ENCODE peak calls at places on chromosomes 11 and 22, in nine cellular contexts. A is non-pigmented ciliary epithelial cell; X is iris pigment epithelial cell; H is CD8-positive, alpha-beta T cell; D is PC-3; U is NCI-H1105 treated with DMSO at 0.1 percent for 48 hours; Q is NCI-H69; P is ureter; C is pancreas. L is an unnamed sample.

GRCh38 chr11:117097567-117098268 is 510 bp downstream of the SIK3 start:
- DNase-seq in A (no peak), X (no peak), H (peak), D (peak), U (peak), Q (peak), P (peak), C (peak), L (peak)

GRCh38 chr11:95827661-95828060 is 37.4 kb downstream of the CEP57 start:
- DNase-seq in A (no peak), X (peak), H (no peak), D (no peak), U (no peak), Q (no peak), P (no peak), C (no peak), L (no peak)

GRCh38 chr22:27888310-27888709 is 30.7 kb downstream of the PITPNB start:
- DNase-seq in A (no peak), X (no peak), H (no peak), D (no peak), U (no peak), Q (no peak), P (no peak), C (no peak), L (no peak)

GRCh38 chr11:28547395-28547794 is 439.2 kb downstream of the METTL15 start:
- DNase-seq in A (no peak), X (no peak), H (no peak), D (no peak), U (no peak), Q (peak), P (no peak), C (no peak), L (no peak)

GRCh38 chr22:43180670-43181069 is 6.3 kb downstream of the TTLL12 start:
- DNase-seq in A (no peak), X (no peak), H (no peak), D (no peak), U (no peak), Q (no peak), P (no peak), C (no peak), L (no peak)

GRCh38 chr11:35619754-35620640 is 1.7 kb downstream of the FJX1 start:
- DNase-seq in A (no peak), X (peak), H (no peak), D (peak), U (peak), Q (peak), P (no peak), C (no peak), L (no peak)

GRCh38 chr11:129733981-129734380 is 81.7 kb upstream of the TMEM45B start:
- DNase-seq in A (no peak), X (no peak), H (no peak), D (no peak), U (no peak), Q (no peak), P (no peak), C (no peak), L (no peak)

GRCh38 chr11:105589346-105589745 is 20.5 kb upstream of the GRIA4 start:
- DNase-seq in A (peak), X (peak), H (no peak), D (peak), U (no peak), Q (no peak), P (no peak), C (no peak), L (no peak)

GRCh38 chr11:117145393-117145761 is 1.3 kb downstream of the PAFAH1B2 start:
- DNase-seq in A (no peak), X (peak), H (no peak), D (peak), U (peak), Q (peak), P (no peak), C (no peak), L (no peak)

GRCh38 chr11:3164540-3165151 is 464 bp downstream of the OSBPL5 start:
- DNase-seq in A (no peak), X (no peak), H (no peak), D (no peak), U (no peak), Q (peak), P (no peak), C (no peak), L (no peak)

GRCh38 chr11:113874096-113874919 is 1.1 kb downstream of the USP28 start:
- DNase-seq in A (no peak), X (no peak), H (no peak), D (no peak), U (peak), Q (no peak), P (no peak), C (no peak), L (no peak)

GRCh38 chr22:49800408-49801238 is 27.1 kb downstream of the BRD1 start:
- DNase-seq in A (no peak), X (no peak), H (no peak), D (no peak), U (no peak), Q (no peak), P (no peak), C (no peak), L (no peak)

GRCh38 chr11:46697303-46697702 is 3.1 kb downstream of the ARHGAP1 start:
- DNase-seq in A (no peak), X (no peak), H (no peak), D (no peak), U (no peak), Q (no peak), P (no peak), C (no peak), L (no peak)

GRCh38 chr11:118295834-118296454 is 8.6 kb upstream of the CD3E start:
- DNase-seq in A (no peak), X (peak), H (peak), D (peak), U (no peak), Q (peak), P (peak), C (no peak), L (peak)

GRCh38 chr22:46444390-46444854 is 93.0 kb downstream of the CELSR1 start:
- DNase-seq in A (no peak), X (no peak), H (no peak), D (no peak), U (no peak), Q (peak), P (no peak), C (no peak), L (no peak)

GRCh38 chr11:86117706-86118050 is 48.8 kb upstream of the PICALM start:
- DNase-seq in A (no peak), X (no peak), H (no peak), D (peak), U (no peak), Q (no peak), P (no peak), C (no peak), L (no peak)

GRCh38 chr22:31489632-31490495 is at the start of gene EIF4ENIF1:
- DNase-seq in A (peak), X (peak), H (peak), D (peak), U (peak), Q (peak), P (peak), C (peak), L (peak)

GRCh38 chr11:64000740-64001514 is 14.7 kb downstream of the OTUB1 start:
- DNase-seq in A (no peak), X (no peak), H (no peak), D (no peak), U (no peak), Q (peak), P (no peak), C (no peak), L (no peak)

L was measured in effector CD4-positive, alpha-beta T cell.